ENCODE peak calls at places on chromosomes 5 and 9, in eight cellular contexts. One of them, this sample, is unnamed.

GRCh38 chr5:96743805-96744559 is 63.8 kb downstream of the ERAP1 start:
- DNase-seq in caudate nucleus: no peak
- DNase-seq in DMS 273 treated with DMSO at 0.1 percent for 48 hours: no peak
- DNase-seq in neural progenitor cell: no peak
- DNase-seq in GM04503: no peak
- DNase-seq in CD4-positive, alpha-beta T cell: no peak
- DNase-seq in activated CD8-positive, alpha-beta memory T cell treated with anti-CD3 and anti-CD28 coated beads for 4 hours: no peak
- DNase-seq in naive thymus-derived CD8-positive, alpha-beta T cell: no peak
- DNase-seq in this sample: no peak

GRCh38 chr5:30808996-30809395 is 384.5 kb upstream of the CDH6 start:
- DNase-seq in caudate nucleus: no peak
- DNase-seq in DMS 273 treated with DMSO at 0.1 percent for 48 hours: no peak
- DNase-seq in neural progenitor cell: peak
- DNase-seq in GM04503: no peak
- DNase-seq in CD4-positive, alpha-beta T cell: no peak
- DNase-seq in activated CD8-positive, alpha-beta memory T cell treated with anti-CD3 and anti-CD28 coated beads for 4 hours: no peak
- DNase-seq in naive thymus-derived CD8-positive, alpha-beta T cell: no peak
- DNase-seq in this sample: no peak

GRCh38 chr5:54148062-54148461 is 162.3 kb downstream of the ARL15 start:
- DNase-seq in caudate nucleus: no peak
- DNase-seq in DMS 273 treated with DMSO at 0.1 percent for 48 hours: no peak
- DNase-seq in neural progenitor cell: no peak
- DNase-seq in GM04503: no peak
- DNase-seq in CD4-positive, alpha-beta T cell: no peak
- DNase-seq in activated CD8-positive, alpha-beta memory T cell treated with anti-CD3 and anti-CD28 coated beads for 4 hours: no peak
- DNase-seq in naive thymus-derived CD8-positive, alpha-beta T cell: no peak
- DNase-seq in this sample: no peak

GRCh38 chr9:129995409-129996160 is 47.4 kb downstream of the FNBP1 start:
- DNase-seq in caudate nucleus: no peak
- DNase-seq in DMS 273 treated with DMSO at 0.1 percent for 48 hours: no peak
- DNase-seq in neural progenitor cell: no peak
- DNase-seq in GM04503: no peak
- DNase-seq in CD4-positive, alpha-beta T cell: no peak
- DNase-seq in activated CD8-positive, alpha-beta memory T cell treated with anti-CD3 and anti-CD28 coated beads for 4 hours: no peak
- DNase-seq in naive thymus-derived CD8-positive, alpha-beta T cell: no peak
- DNase-seq in this sample: no peak

GRCh38 chr5:57650360-57651069 is 167.9 kb upstream of the ACTBL2 start:
- DNase-seq in caudate nucleus: no peak
- DNase-seq in DMS 273 treated with DMSO at 0.1 percent for 48 hours: no peak
- DNase-seq in neural progenitor cell: peak
- DNase-seq in GM04503: peak
- DNase-seq in CD4-positive, alpha-beta T cell: no peak
- DNase-seq in activated CD8-positive, alpha-beta memory T cell treated with anti-CD3 and anti-CD28 coated beads for 4 hours: no peak
- DNase-seq in naive thymus-derived CD8-positive, alpha-beta T cell: no peak
- DNase-seq in this sample: peak

GRCh38 chr5:139014726-139015125 is 139.6 kb upstream of the LRRTM2 start:
- DNase-seq in caudate nucleus: no peak
- DNase-seq in DMS 273 treated with DMSO at 0.1 percent for 48 hours: no peak
- DNase-seq in neural progenitor cell: no peak
- DNase-seq in GM04503: peak
- DNase-seq in CD4-positive, alpha-beta T cell: no peak
- DNase-seq in activated CD8-positive, alpha-beta memory T cell treated with anti-CD3 and anti-CD28 coated beads for 4 hours: no peak
- DNase-seq in naive thymus-derived CD8-positive, alpha-beta T cell: no peak
- DNase-seq in this sample: no peak

GRCh38 chr9:1353291-1353690 is 303.1 kb downstream of the DMRT2 start:
- DNase-seq in caudate nucleus: no peak
- DNase-seq in DMS 273 treated with DMSO at 0.1 percent for 48 hours: no peak
- DNase-seq in neural progenitor cell: no peak
- DNase-seq in GM04503: no peak
- DNase-seq in CD4-positive, alpha-beta T cell: no peak
- DNase-seq in activated CD8-positive, alpha-beta memory T cell treated with anti-CD3 and anti-CD28 coated beads for 4 hours: no peak
- DNase-seq in naive thymus-derived CD8-positive, alpha-beta T cell: no peak
- DNase-seq in this sample: no peak

GRCh38 chr9:120846251-120846869 is 3.6 kb upstream of the PSMD5 start:
- DNase-seq in caudate nucleus: no peak
- DNase-seq in DMS 273 treated with DMSO at 0.1 percent for 48 hours: no peak
- DNase-seq in neural progenitor cell: no peak
- DNase-seq in GM04503: no peak
- DNase-seq in CD4-positive, alpha-beta T cell: no peak
- DNase-seq in activated CD8-positive, alpha-beta memory T cell treated with anti-CD3 and anti-CD28 coated beads for 4 hours: no peak
- DNase-seq in naive thymus-derived CD8-positive, alpha-beta T cell: peak
- DNase-seq in this sample: no peak

GRCh38 chr9:116391306-116391900 is 237.8 kb downstream of the PAPPA start:
- DNase-seq in caudate nucleus: no peak
- DNase-seq in DMS 273 treated with DMSO at 0.1 percent for 48 hours: no peak
- DNase-seq in neural progenitor cell: no peak
- DNase-seq in GM04503: peak
- DNase-seq in CD4-positive, alpha-beta T cell: no peak
- DNase-seq in activated CD8-positive, alpha-beta memory T cell treated with anti-CD3 and anti-CD28 coated beads for 4 hours: no peak
- DNase-seq in naive thymus-derived CD8-positive, alpha-beta T cell: no peak
- DNase-seq in this sample: no peak

GRCh38 chr5:74865799-74866652 is at the start of gene FAM169A:
- DNase-seq in caudate nucleus: peak
- DNase-seq in DMS 273 treated with DMSO at 0.1 percent for 48 hours: no peak
- DNase-seq in neural progenitor cell: peak
- DNase-seq in GM04503: no peak
- DNase-seq in CD4-positive, alpha-beta T cell: peak
- DNase-seq in activated CD8-positive, alpha-beta memory T cell treated with anti-CD3 and anti-CD28 coated beads for 4 hours: no peak
- DNase-seq in naive thymus-derived CD8-positive, alpha-beta T cell: peak
- DNase-seq in this sample: peak

GRCh38 chr5:67746103-67746502 is 469.5 kb upstream of the PIK3R1 start:
- DNase-seq in caudate nucleus: no peak
- DNase-seq in DMS 273 treated with DMSO at 0.1 percent for 48 hours: no peak
- DNase-seq in neural progenitor cell: no peak
- DNase-seq in GM04503: no peak
- DNase-seq in CD4-positive, alpha-beta T cell: no peak
- DNase-seq in activated CD8-positive, alpha-beta memory T cell treated with anti-CD3 and anti-CD28 coated beads for 4 hours: no peak
- DNase-seq in naive thymus-derived CD8-positive, alpha-beta T cell: no peak
- DNase-seq in this sample: no peak

GRCh38 chr9:137774775-137775386 is 102.7 kb upstream of the CACNA1B start:
- DNase-seq in caudate nucleus: no peak
- DNase-seq in DMS 273 treated with DMSO at 0.1 percent for 48 hours: no peak
- DNase-seq in neural progenitor cell: no peak
- DNase-seq in GM04503: no peak
- DNase-seq in CD4-positive, alpha-beta T cell: no peak
- DNase-seq in activated CD8-positive, alpha-beta memory T cell treated with anti-CD3 and anti-CD28 coated beads for 4 hours: no peak
- DNase-seq in naive thymus-derived CD8-positive, alpha-beta T cell: no peak
- DNase-seq in this sample: no peak

GRCh38 chr5:123916331-123917121 is 404.5 kb downstream of the CSNK1G3 start:
- DNase-seq in caudate nucleus: no peak
- DNase-seq in DMS 273 treated with DMSO at 0.1 percent for 48 hours: no peak
- DNase-seq in neural progenitor cell: no peak
- DNase-seq in GM04503: peak
- DNase-seq in CD4-positive, alpha-beta T cell: no peak
- DNase-seq in activated CD8-positive, alpha-beta memory T cell treated with anti-CD3 and anti-CD28 coated beads for 4 hours: no peak
- DNase-seq in naive thymus-derived CD8-positive, alpha-beta T cell: no peak
- DNase-seq in this sample: no peak

GRCh38 chr9:16460711-16461110 is 409.8 kb downstream of the BNC2 start:
- DNase-seq in caudate nucleus: no peak
- DNase-seq in DMS 273 treated with DMSO at 0.1 percent for 48 hours: no peak
- DNase-seq in neural progenitor cell: no peak
- DNase-seq in GM04503: no peak
- DNase-seq in CD4-positive, alpha-beta T cell: no peak
- DNase-seq in activated CD8-positive, alpha-beta memory T cell treated with anti-CD3 and anti-CD28 coated beads for 4 hours: no peak
- DNase-seq in naive thymus-derived CD8-positive, alpha-beta T cell: no peak
- DNase-seq in this sample: no peak

GRCh38 chr5:152529456-152529855 is 124.4 kb upstream of the NMUR2 start:
- DNase-seq in caudate nucleus: no peak
- DNase-seq in DMS 273 treated with DMSO at 0.1 percent for 48 hours: no peak
- DNase-seq in neural progenitor cell: peak
- DNase-seq in GM04503: no peak
- DNase-seq in CD4-positive, alpha-beta T cell: no peak
- DNase-seq in activated CD8-positive, alpha-beta memory T cell treated with anti-CD3 and anti-CD28 coated beads for 4 hours: no peak
- DNase-seq in naive thymus-derived CD8-positive, alpha-beta T cell: no peak
- DNase-seq in this sample: no peak

GRCh38 chr5:44641820-44642219 is 166.9 kb upstream of the MRPS30 start:
- DNase-seq in caudate nucleus: no peak
- DNase-seq in DMS 273 treated with DMSO at 0.1 percent for 48 hours: no peak
- DNase-seq in neural progenitor cell: no peak
- DNase-seq in GM04503: no peak
- DNase-seq in CD4-positive, alpha-beta T cell: no peak
- DNase-seq in activated CD8-positive, alpha-beta memory T cell treated with anti-CD3 and anti-CD28 coated beads for 4 hours: no peak
- DNase-seq in naive thymus-derived CD8-positive, alpha-beta T cell: no peak
- DNase-seq in this sample: no peak

GRCh38 chr5:138716456-138716924 is 36.7 kb upstream of the CTNNA1 start:
- DNase-seq in caudate nucleus: no peak
- DNase-seq in DMS 273 treated with DMSO at 0.1 percent for 48 hours: no peak
- DNase-seq in neural progenitor cell: peak
- DNase-seq in GM04503: no peak
- DNase-seq in CD4-positive, alpha-beta T cell: no peak
- DNase-seq in activated CD8-positive, alpha-beta memory T cell treated with anti-CD3 and anti-CD28 coated beads for 4 hours: no peak
- DNase-seq in naive thymus-derived CD8-positive, alpha-beta T cell: no peak
- DNase-seq in this sample: no peak

GRCh38 chr9:82560457-82560904 is 502.5 kb downstream of the RASEF start:
- DNase-seq in caudate nucleus: no peak
- DNase-seq in DMS 273 treated with DMSO at 0.1 percent for 48 hours: no peak
- DNase-seq in neural progenitor cell: no peak
- DNase-seq in GM04503: no peak
- DNase-seq in CD4-positive, alpha-beta T cell: no peak
- DNase-seq in activated CD8-positive, alpha-beta memory T cell treated with anti-CD3 and anti-CD28 coated beads for 4 hours: no peak
- DNase-seq in naive thymus-derived CD8-positive, alpha-beta T cell: no peak
- DNase-seq in this sample: no peak

GRCh38 chr5:153084476-153084875 is 406.0 kb upstream of the GRIA1 start:
- DNase-seq in caudate nucleus: no peak
- DNase-seq in DMS 273 treated with DMSO at 0.1 percent for 48 hours: no peak
- DNase-seq in neural progenitor cell: no peak
- DNase-seq in GM04503: no peak
- DNase-seq in CD4-positive, alpha-beta T cell: no peak
- DNase-seq in activated CD8-positive, alpha-beta memory T cell treated with anti-CD3 and anti-CD28 coated beads for 4 hours: no peak
- DNase-seq in naive thymus-derived CD8-positive, alpha-beta T cell: no peak
- DNase-seq in this sample: no peak

GRCh38 chr5:16690243-16690839 is 73.5 kb upstream of the RETREG1 start:
- DNase-seq in caudate nucleus: no peak
- DNase-seq in DMS 273 treated with DMSO at 0.1 percent for 48 hours: no peak
- DNase-seq in neural progenitor cell: peak
- DNase-seq in GM04503: no peak
- DNase-seq in CD4-positive, alpha-beta T cell: no peak
- DNase-seq in activated CD8-positive, alpha-beta memory T cell treated with anti-CD3 and anti-CD28 coated beads for 4 hours: no peak
- DNase-seq in naive thymus-derived CD8-positive, alpha-beta T cell: no peak
- DNase-seq in this sample: peak

GRCh38 chr5:119287547-119288073 is 68.2 kb upstream of the TNFAIP8 start:
- DNase-seq in caudate nucleus: no peak
- DNase-seq in DMS 273 treated with DMSO at 0.1 percent for 48 hours: no peak
- DNase-seq in neural progenitor cell: no peak
- DNase-seq in GM04503: no peak
- DNase-seq in CD4-positive, alpha-beta T cell: peak
- DNase-seq in activated CD8-positive, alpha-beta memory T cell treated with anti-CD3 and anti-CD28 coated beads for 4 hours: no peak
- DNase-seq in naive thymus-derived CD8-positive, alpha-beta T cell: no peak
- DNase-seq in this sample: no peak

GRCh38 chr9:84947412-84947972 is 278.0 kb downstream of the NTRK2 start:
- DNase-seq in caudate nucleus: no peak
- DNase-seq in DMS 273 treated with DMSO at 0.1 percent for 48 hours: no peak
- DNase-seq in neural progenitor cell: no peak
- DNase-seq in GM04503: no peak
- DNase-seq in CD4-positive, alpha-beta T cell: no peak
- DNase-seq in activated CD8-positive, alpha-beta memory T cell treated with anti-CD3 and anti-CD28 coated beads for 4 hours: no peak
- DNase-seq in naive thymus-derived CD8-positive, alpha-beta T cell: no peak
- DNase-seq in this sample: no peak

GRCh38 chr5:63401434-63402046 is 560.7 kb downstream of the HTR1A start:
- DNase-seq in caudate nucleus: peak
- DNase-seq in DMS 273 treated with DMSO at 0.1 percent for 48 hours: no peak
- DNase-seq in neural progenitor cell: peak
- DNase-seq in GM04503: no peak
- DNase-seq in CD4-positive, alpha-beta T cell: no peak
- DNase-seq in activated CD8-positive, alpha-beta memory T cell treated with anti-CD3 and anti-CD28 coated beads for 4 hours: no peak
- DNase-seq in naive thymus-derived CD8-positive, alpha-beta T cell: no peak
- DNase-seq in this sample: peak

GRCh38 chr5:157714036-157714435 is 17.2 kb upstream of the THG1L start:
- DNase-seq in caudate nucleus: no peak
- DNase-seq in DMS 273 treated with DMSO at 0.1 percent for 48 hours: no peak
- DNase-seq in neural progenitor cell: no peak
- DNase-seq in GM04503: no peak
- DNase-seq in CD4-positive, alpha-beta T cell: no peak
- DNase-seq in activated CD8-positive, alpha-beta memory T cell treated with anti-CD3 and anti-CD28 coated beads for 4 hours: no peak
- DNase-seq in naive thymus-derived CD8-positive, alpha-beta T cell: no peak
- DNase-seq in this sample: no peak

GRCh38 chr9:122217640-122218039 is 11.1 kb downstream of the LHX6 start:
- DNase-seq in caudate nucleus: no peak
- DNase-seq in DMS 273 treated with DMSO at 0.1 percent for 48 hours: no peak
- DNase-seq in neural progenitor cell: no peak
- DNase-seq in GM04503: no peak
- DNase-seq in CD4-positive, alpha-beta T cell: no peak
- DNase-seq in activated CD8-positive, alpha-beta memory T cell treated with anti-CD3 and anti-CD28 coated beads for 4 hours: no peak
- DNase-seq in naive thymus-derived CD8-positive, alpha-beta T cell: no peak
- DNase-seq in this sample: no peak

GRCh38 chr9:98514841-98515240 is 193.9 kb downstream of the GABBR2 start:
- DNase-seq in caudate nucleus: no peak
- DNase-seq in DMS 273 treated with DMSO at 0.1 percent for 48 hours: no peak
- DNase-seq in neural progenitor cell: no peak
- DNase-seq in GM04503: no peak
- DNase-seq in CD4-positive, alpha-beta T cell: no peak
- DNase-seq in activated CD8-positive, alpha-beta memory T cell treated with anti-CD3 and anti-CD28 coated beads for 4 hours: no peak
- DNase-seq in naive thymus-derived CD8-positive, alpha-beta T cell: no peak
- DNase-seq in this sample: no peak

GRCh38 chr9:120242397-120242796 is 337.6 kb downstream of the CDK5RAP2 start:
- DNase-seq in caudate nucleus: no peak
- DNase-seq in DMS 273 treated with DMSO at 0.1 percent for 48 hours: peak
- DNase-seq in neural progenitor cell: no peak
- DNase-seq in GM04503: no peak
- DNase-seq in CD4-positive, alpha-beta T cell: no peak
- DNase-seq in activated CD8-positive, alpha-beta memory T cell treated with anti-CD3 and anti-CD28 coated beads for 4 hours: no peak
- DNase-seq in naive thymus-derived CD8-positive, alpha-beta T cell: no peak
- DNase-seq in this sample: no peak

GRCh38 chr5:78577051-78577807 is 71.3 kb downstream of the LHFPL2 start:
- DNase-seq in caudate nucleus: no peak
- DNase-seq in DMS 273 treated with DMSO at 0.1 percent for 48 hours: no peak
- DNase-seq in neural progenitor cell: no peak
- DNase-seq in GM04503: no peak
- DNase-seq in CD4-positive, alpha-beta T cell: no peak
- DNase-seq in activated CD8-positive, alpha-beta memory T cell treated with anti-CD3 and anti-CD28 coated beads for 4 hours: no peak
- DNase-seq in naive thymus-derived CD8-positive, alpha-beta T cell: no peak
- DNase-seq in this sample: no peak

GRCh38 chr5:39362646-39363045 is 1.6 kb downstream of the C9 start:
- DNase-seq in caudate nucleus: no peak
- DNase-seq in DMS 273 treated with DMSO at 0.1 percent for 48 hours: no peak
- DNase-seq in neural progenitor cell: no peak
- DNase-seq in GM04503: no peak
- DNase-seq in CD4-positive, alpha-beta T cell: no peak
- DNase-seq in activated CD8-positive, alpha-beta memory T cell treated with anti-CD3 and anti-CD28 coated beads for 4 hours: no peak
- DNase-seq in naive thymus-derived CD8-positive, alpha-beta T cell: no peak
- DNase-seq in this sample: no peak

This sample was measured in stimulated activated naive B cell treated with anti-CD40 and anti-IgM and Interleukin-4, amounts not matched to agents 10 μg/mL and 1 μg/mL and 100 μg/mL, for 72 hours.